ENCODE peak calls at places on chromosomes 12 and 14, in five cellular contexts. W, L, R, A and B are unnamed samples.

GRCh38 chr14:36852853-36853634 is 191.4 kb downstream of the PAX9 start:
- ATAC-seq in W (peak), L (no peak), R (no peak), A (peak), B (no peak)

GRCh38 chr14:91780452-91780851 is 48.6 kb upstream of the CATSPERB start:
- ATAC-seq in W (no peak), L (no peak), R (no peak), A (no peak), B (no peak)

GRCh38 chr14:76872796-76873432 is 46.7 kb downstream of the LRRC74A start:
- ATAC-seq in W (peak), L (peak), R (peak), A (peak), B (peak)

GRCh38 chr12:11885261-11886038 is 185.3 kb upstream of the BCL2L14 start:
- ATAC-seq in W (peak), L (no peak), R (peak), A (peak), B (peak)

GRCh38 chr14:24982472-24983155 is 67.3 kb downstream of the STXBP6 start:
- ATAC-seq in W (peak), L (no peak), R (no peak), A (no peak), B (peak)

GRCh38 chr12:56991319-56991906 is 14.9 kb downstream of the ZBTB39 start:
- ATAC-seq in W (no peak), L (no peak), R (no peak), A (peak), B (peak)

GRCh38 chr12:48454675-48455074 is 17.7 kb upstream of the ANP32D start:
- ATAC-seq in W (no peak), L (no peak), R (peak), A (no peak), B (peak)

GRCh38 chr14:60544659-60545058 is 35.7 kb downstream of the SIX6 start:
- ATAC-seq in W (no peak), L (no peak), R (no peak), A (no peak), B (no peak)

GRCh38 chr14:32374155-32374554 is 45.1 kb downstream of the AKAP6 start:
- ATAC-seq in W (no peak), L (no peak), R (no peak), A (no peak), B (peak)

GRCh38 chr12:84191779-84192178 is 720.8 kb downstream of the SLC6A15 start:
- ATAC-seq in W (no peak), L (no peak), R (no peak), A (no peak), B (no peak)

GRCh38 chr12:90828621-90829020 is 126.4 kb downstream of the CCER1 start:
- ATAC-seq in W (no peak), L (no peak), R (no peak), A (no peak), B (no peak)

GRCh38 chr12:47742253-47742825 is 16.3 kb downstream of the RAPGEF3 start:
- ATAC-seq in W (no peak), L (peak), R (peak), A (peak), B (peak)

GRCh38 chr12:88063375-88063774 is 34.2 kb upstream of the C12orf50 start:
- ATAC-seq in W (no peak), L (no peak), R (no peak), A (no peak), B (no peak)

GRCh38 chr12:65998536-65999530 is 131.7 kb downstream of the LLPH start:
- ATAC-seq in W (no peak), L (no peak), R (peak), A (no peak), B (no peak)

GRCh38 chr14:68971411-68972035 is 7.6 kb downstream of the ACTN1 start:
- ATAC-seq in W (no peak), L (no peak), R (no peak), A (no peak), B (no peak)

GRCh38 chr14:99729991-99730875 is 46.1 kb downstream of the CYP46A1 start:
- ATAC-seq in W (peak), L (peak), R (peak), A (peak), B (peak)

GRCh38 chr12:116818341-116818856 is 62.8 kb downstream of the HRK start:
- ATAC-seq in W (no peak), L (peak), R (no peak), A (no peak), B (no peak)

GRCh38 chr12:112121780-112122565 is 3.4 kb upstream of the TRAFD1 start:
- ATAC-seq in W (no peak), L (no peak), R (no peak), A (peak), B (peak)

GRCh38 chr12:45914090-45914489 is 76.3 kb downstream of the SCAF11 start:
- ATAC-seq in W (peak), L (peak), R (peak), A (peak), B (peak)